ENCODE peak calls at places on chromosomes 4 and X, in five cellular contexts. One of them, this sample, is unnamed.

GRCh38 chr4:107379054-107379869 is 340.8 kb downstream of the PAPSS1 start:
- DNase-seq in left cardiac atrium: no peak
- DNase-seq in neural progenitor cell: no peak
- DNase-seq in activated T-helper 9 cell treated with anti-CD3 and anti-CD28 coated beads, Interleukin-2, amount 50 U/mL, for 16 hours: no peak
- DNase-seq in NCI-H2029: no peak
- DNase-seq in this sample: no peak

GRCh38 chrX:118189628-118190027 is 73.0 kb upstream of the KLHL13 start:
- DNase-seq in NCI-H2029: no peak
- DNase-seq in neural progenitor cell: no peak
- DNase-seq in left cardiac atrium: no peak
- DNase-seq in activated T-helper 9 cell treated with anti-CD3 and anti-CD28 coated beads, Interleukin-2, amount 50 U/mL, for 16 hours: no peak
- DNase-seq in this sample: no peak

GRCh38 chr4:17854076-17854475 is 43.3 kb downstream of the NCAPG start:
- DNase-seq in left cardiac atrium: no peak
- DNase-seq in NCI-H2029: no peak
- DNase-seq in neural progenitor cell: no peak
- DNase-seq in activated T-helper 9 cell treated with anti-CD3 and anti-CD28 coated beads, Interleukin-2, amount 50 U/mL, for 16 hours: no peak
- DNase-seq in this sample: no peak

GRCh38 chr4:75168548-75168947 is 235.6 kb downstream of the PARM1 start:
- DNase-seq in left cardiac atrium: no peak
- DNase-seq in neural progenitor cell: no peak
- DNase-seq in NCI-H2029: no peak
- DNase-seq in activated T-helper 9 cell treated with anti-CD3 and anti-CD28 coated beads, Interleukin-2, amount 50 U/mL, for 16 hours: no peak
- DNase-seq in this sample: no peak

GRCh38 chr4:5656415-5656814 is 51.9 kb downstream of the EVC2 start:
- DNase-seq in activated T-helper 9 cell treated with anti-CD3 and anti-CD28 coated beads, Interleukin-2, amount 50 U/mL, for 16 hours: no peak
- DNase-seq in NCI-H2029: no peak
- DNase-seq in neural progenitor cell: no peak
- DNase-seq in left cardiac atrium: no peak
- DNase-seq in this sample: no peak

GRCh38 chr4:5969777-5970176 is 48.5 kb downstream of the C4orf50 start:
- DNase-seq in activated T-helper 9 cell treated with anti-CD3 and anti-CD28 coated beads, Interleukin-2, amount 50 U/mL, for 16 hours: no peak
- DNase-seq in NCI-H2029: no peak
- DNase-seq in neural progenitor cell: no peak
- DNase-seq in left cardiac atrium: no peak
- DNase-seq in this sample: no peak

GRCh38 chrX:40065291-40066046 is 32.3 kb downstream of the BCOR start:
- DNase-seq in left cardiac atrium: no peak
- DNase-seq in neural progenitor cell: no peak
- DNase-seq in activated T-helper 9 cell treated with anti-CD3 and anti-CD28 coated beads, Interleukin-2, amount 50 U/mL, for 16 hours: no peak
- DNase-seq in NCI-H2029: no peak
- DNase-seq in this sample: no peak

GRCh38 chrX:74218895-74219294 is 85.1 kb upstream of the ZCCHC13 start:
- DNase-seq in activated T-helper 9 cell treated with anti-CD3 and anti-CD28 coated beads, Interleukin-2, amount 50 U/mL, for 16 hours: no peak
- DNase-seq in neural progenitor cell: no peak
- DNase-seq in NCI-H2029: no peak
- DNase-seq in left cardiac atrium: no peak
- DNase-seq in this sample: no peak

GRCh38 chrX:11770320-11770719 is 12.3 kb downstream of the MSL3 start:
- DNase-seq in NCI-H2029: peak; percentile 8
- DNase-seq in activated T-helper 9 cell treated with anti-CD3 and anti-CD28 coated beads, Interleukin-2, amount 50 U/mL, for 16 hours: no peak
- DNase-seq in neural progenitor cell: peak; percentile 54
- DNase-seq in left cardiac atrium: no peak
- DNase-seq in this sample: no peak

GRCh38 chrX:54479471-54480122 is 16.4 kb downstream of the FGD1 start:
- DNase-seq in NCI-H2029: no peak
- DNase-seq in neural progenitor cell: peak; percentile 50
- DNase-seq in left cardiac atrium: no peak
- DNase-seq in activated T-helper 9 cell treated with anti-CD3 and anti-CD28 coated beads, Interleukin-2, amount 50 U/mL, for 16 hours: no peak
- DNase-seq in this sample: no peak

GRCh38 chrX:155577682-155578081 is 35.1 kb downstream of the TMLHE start:
- DNase-seq in neural progenitor cell: no peak
- DNase-seq in activated T-helper 9 cell treated with anti-CD3 and anti-CD28 coated beads, Interleukin-2, amount 50 U/mL, for 16 hours: no peak
- DNase-seq in NCI-H2029: no peak
- DNase-seq in left cardiac atrium: no peak
- DNase-seq in this sample: no peak

GRCh38 chr4:624705-625590 is at the start of gene PDE6B:
- DNase-seq in neural progenitor cell: peak; percentile 70
- DNase-seq in NCI-H2029: no peak
- DNase-seq in activated T-helper 9 cell treated with anti-CD3 and anti-CD28 coated beads, Interleukin-2, amount 50 U/mL, for 16 hours: no peak
- DNase-seq in left cardiac atrium: no peak
- DNase-seq in this sample: no peak

GRCh38 chr4:103645991-103646390 is 73.8 kb downstream of the TACR3 start:
- DNase-seq in left cardiac atrium: no peak
- DNase-seq in neural progenitor cell: no peak
- DNase-seq in NCI-H2029: no peak
- DNase-seq in activated T-helper 9 cell treated with anti-CD3 and anti-CD28 coated beads, Interleukin-2, amount 50 U/mL, for 16 hours: no peak
- DNase-seq in this sample: no peak

GRCh38 chr4:80006935-80007744 is 65.9 kb downstream of the ANTXR2 start:
- DNase-seq in neural progenitor cell: no peak
- DNase-seq in left cardiac atrium: no peak
- DNase-seq in NCI-H2029: no peak
- DNase-seq in activated T-helper 9 cell treated with anti-CD3 and anti-CD28 coated beads, Interleukin-2, amount 50 U/mL, for 16 hours: no peak
- DNase-seq in this sample: no peak

GRCh38 chr4:2080429-2081300 is 21.5 kb downstream of the NAT8L start:
- DNase-seq in left cardiac atrium: no peak
- DNase-seq in activated T-helper 9 cell treated with anti-CD3 and anti-CD28 coated beads, Interleukin-2, amount 50 U/mL, for 16 hours: no peak
- DNase-seq in neural progenitor cell: no peak
- DNase-seq in NCI-H2029: no peak
- DNase-seq in this sample: no peak

GRCh38 chrX:116239944-116240391 is 69.4 kb downstream of the AGTR2 start:
- DNase-seq in neural progenitor cell: no peak
- DNase-seq in activated T-helper 9 cell treated with anti-CD3 and anti-CD28 coated beads, Interleukin-2, amount 50 U/mL, for 16 hours: no peak
- DNase-seq in left cardiac atrium: no peak
- DNase-seq in NCI-H2029: peak; percentile 15
- DNase-seq in this sample: no peak

GRCh38 chr4:64713256-64713840 is 304.1 kb upstream of the TECRL start:
- DNase-seq in NCI-H2029: no peak
- DNase-seq in left cardiac atrium: no peak
- DNase-seq in neural progenitor cell: peak; percentile 23
- DNase-seq in activated T-helper 9 cell treated with anti-CD3 and anti-CD28 coated beads, Interleukin-2, amount 50 U/mL, for 16 hours: no peak
- DNase-seq in this sample: no peak

GRCh38 chr4:80125252-80126177 is 52.5 kb upstream of the ANTXR2 start:
- DNase-seq in neural progenitor cell: no peak
- DNase-seq in NCI-H2029: no peak
- DNase-seq in left cardiac atrium: no peak
- DNase-seq in activated T-helper 9 cell treated with anti-CD3 and anti-CD28 coated beads, Interleukin-2, amount 50 U/mL, for 16 hours: no peak
- DNase-seq in this sample: no peak

GRCh38 chr4:125849869-125850268 is 535.1 kb downstream of the FAT4 start:
- DNase-seq in activated T-helper 9 cell treated with anti-CD3 and anti-CD28 coated beads, Interleukin-2, amount 50 U/mL, for 16 hours: no peak
- DNase-seq in left cardiac atrium: no peak
- DNase-seq in neural progenitor cell: no peak
- DNase-seq in NCI-H2029: no peak
- DNase-seq in this sample: no peak

GRCh38 chr4:108527729-108528128 is 92.6 kb upstream of the RPL34 start:
- DNase-seq in NCI-H2029: no peak
- DNase-seq in activated T-helper 9 cell treated with anti-CD3 and anti-CD28 coated beads, Interleukin-2, amount 50 U/mL, for 16 hours: no peak
- DNase-seq in neural progenitor cell: no peak
- DNase-seq in left cardiac atrium: no peak
- DNase-seq in this sample: no peak